ENCODE peak calls at places on chromosome 22, in ten cellular contexts. One of them, this sample, is unnamed.

GRCh38 chr22:32318361-32318760 is 39.3 kb upstream of the RFPL3 start:
- DNase-seq in PC-3: no peak
- DNase-seq in lower lobe of right lung: no peak
- DNase-seq in left lung: no peak
- DNase-seq in adrenal gland: peak
- DNase-seq in AG04450: no peak
- DNase-seq in GM23248: no peak
- DNase-seq in pancreas: no peak
- DNase-seq in astrocyte: no peak
- DNase-seq in upper lobe of left lung: no peak
- DNase-seq in this sample: no peak

GRCh38 chr22:21020802-21021429 is 6.0 kb downstream of the P2RX6 start:
- DNase-seq in PC-3: peak
- DNase-seq in lower lobe of right lung: no peak
- DNase-seq in left lung: peak
- DNase-seq in adrenal gland: no peak
- DNase-seq in AG04450: no peak
- DNase-seq in GM23248: peak
- DNase-seq in pancreas: peak
- DNase-seq in astrocyte: no peak
- DNase-seq in upper lobe of left lung: no peak
- DNase-seq in this sample: no peak

GRCh38 chr22:46754110-46754799 is 8.2 kb upstream of the TBC1D22A start:
- DNase-seq in PC-3: peak
- DNase-seq in lower lobe of right lung: peak
- DNase-seq in left lung: peak
- DNase-seq in adrenal gland: peak
- DNase-seq in AG04450: peak
- DNase-seq in GM23248: peak
- DNase-seq in pancreas: peak
- DNase-seq in astrocyte: peak
- DNase-seq in upper lobe of left lung: peak
- DNase-seq in this sample: peak

GRCh38 chr22:43811777-43812148 is 342 bp downstream of the EFCAB6 start:
- DNase-seq in PC-3: peak
- DNase-seq in lower lobe of right lung: no peak
- DNase-seq in left lung: no peak
- DNase-seq in adrenal gland: peak
- DNase-seq in AG04450: no peak
- DNase-seq in GM23248: peak
- DNase-seq in pancreas: no peak
- DNase-seq in astrocyte: peak
- DNase-seq in upper lobe of left lung: no peak
- DNase-seq in this sample: no peak

GRCh38 chr22:41132555-41132954 is 40.2 kb downstream of the EP300 start:
- DNase-seq in PC-3: no peak
- DNase-seq in lower lobe of right lung: no peak
- DNase-seq in left lung: no peak
- DNase-seq in adrenal gland: no peak
- DNase-seq in AG04450: no peak
- DNase-seq in GM23248: peak
- DNase-seq in pancreas: no peak
- DNase-seq in astrocyte: no peak
- DNase-seq in upper lobe of left lung: no peak
- DNase-seq in this sample: no peak

GRCh38 chr22:42754658-42755057 is 34.0 kb upstream of the A4GALT start:
- DNase-seq in PC-3: peak
- DNase-seq in lower lobe of right lung: no peak
- DNase-seq in left lung: no peak
- DNase-seq in adrenal gland: peak
- DNase-seq in AG04450: no peak
- DNase-seq in GM23248: peak
- DNase-seq in pancreas: no peak
- DNase-seq in astrocyte: peak
- DNase-seq in upper lobe of left lung: no peak
- DNase-seq in this sample: no peak

GRCh38 chr22:50456466-50457234 is 18.2 kb downstream of the SBF1 start:
- DNase-seq in PC-3: no peak
- DNase-seq in lower lobe of right lung: no peak
- DNase-seq in left lung: no peak
- DNase-seq in adrenal gland: no peak
- DNase-seq in AG04450: no peak
- DNase-seq in GM23248: no peak
- DNase-seq in pancreas: no peak
- DNase-seq in astrocyte: no peak
- DNase-seq in upper lobe of left lung: peak
- DNase-seq in this sample: no peak

GRCh38 chr22:27558658-27559371 is 242.7 kb downstream of the MN1 start:
- DNase-seq in PC-3: no peak
- DNase-seq in lower lobe of right lung: no peak
- DNase-seq in left lung: no peak
- DNase-seq in adrenal gland: no peak
- DNase-seq in AG04450: no peak
- DNase-seq in GM23248: no peak
- DNase-seq in pancreas: no peak
- DNase-seq in astrocyte: no peak
- DNase-seq in upper lobe of left lung: no peak
- DNase-seq in this sample: no peak

GRCh38 chr22:26939466-26939865 is 282.1 kb downstream of the MIAT start:
- DNase-seq in PC-3: no peak
- DNase-seq in lower lobe of right lung: no peak
- DNase-seq in left lung: no peak
- DNase-seq in adrenal gland: no peak
- DNase-seq in AG04450: no peak
- DNase-seq in GM23248: no peak
- DNase-seq in pancreas: no peak
- DNase-seq in astrocyte: no peak
- DNase-seq in upper lobe of left lung: no peak
- DNase-seq in this sample: no peak

GRCh38 chr22:48277868-48278581 is 1515.6 kb downstream of the TBC1D22A start:
- DNase-seq in PC-3: no peak
- DNase-seq in lower lobe of right lung: no peak
- DNase-seq in left lung: no peak
- DNase-seq in adrenal gland: no peak
- DNase-seq in AG04450: no peak
- DNase-seq in GM23248: no peak
- DNase-seq in pancreas: no peak
- DNase-seq in astrocyte: no peak
- DNase-seq in upper lobe of left lung: peak
- DNase-seq in this sample: no peak

GRCh38 chr22:30348837-30349236 is 7.9 kb downstream of the SF3A1 start:
- DNase-seq in PC-3: no peak
- DNase-seq in lower lobe of right lung: no peak
- DNase-seq in left lung: no peak
- DNase-seq in adrenal gland: no peak
- DNase-seq in AG04450: no peak
- DNase-seq in GM23248: peak
- DNase-seq in pancreas: no peak
- DNase-seq in astrocyte: no peak
- DNase-seq in upper lobe of left lung: no peak
- DNase-seq in this sample: no peak

GRCh38 chr22:42364641-42365336 is 67.4 kb downstream of the NFAM1 start:
- DNase-seq in PC-3: no peak
- DNase-seq in lower lobe of right lung: no peak
- DNase-seq in left lung: no peak
- DNase-seq in adrenal gland: no peak
- DNase-seq in AG04450: no peak
- DNase-seq in GM23248: peak
- DNase-seq in pancreas: no peak
- DNase-seq in astrocyte: peak
- DNase-seq in upper lobe of left lung: no peak
- DNase-seq in this sample: no peak

GRCh38 chr22:30423296-30423958 is 2.1 kb upstream of the MTFP1 start:
- DNase-seq in PC-3: no peak
- DNase-seq in lower lobe of right lung: peak
- DNase-seq in left lung: peak
- DNase-seq in adrenal gland: peak
- DNase-seq in AG04450: no peak
- DNase-seq in GM23248: peak
- DNase-seq in pancreas: peak
- DNase-seq in astrocyte: no peak
- DNase-seq in upper lobe of left lung: peak
- DNase-seq in this sample: no peak

GRCh38 chr22:44193537-44193896 is 12.8 kb downstream of the PARVG start:
- DNase-seq in PC-3: peak
- DNase-seq in lower lobe of right lung: no peak
- DNase-seq in left lung: no peak
- DNase-seq in adrenal gland: no peak
- DNase-seq in AG04450: no peak
- DNase-seq in GM23248: no peak
- DNase-seq in pancreas: no peak
- DNase-seq in astrocyte: no peak
- DNase-seq in upper lobe of left lung: no peak
- DNase-seq in this sample: no peak

GRCh38 chr22:17917490-17917983 is 106.8 kb downstream of the MICAL3 start:
- DNase-seq in PC-3: peak
- DNase-seq in lower lobe of right lung: no peak
- DNase-seq in left lung: no peak
- DNase-seq in adrenal gland: peak
- DNase-seq in AG04450: no peak
- DNase-seq in GM23248: no peak
- DNase-seq in pancreas: no peak
- DNase-seq in astrocyte: no peak
- DNase-seq in upper lobe of left lung: peak
- DNase-seq in this sample: peak

DNA sequence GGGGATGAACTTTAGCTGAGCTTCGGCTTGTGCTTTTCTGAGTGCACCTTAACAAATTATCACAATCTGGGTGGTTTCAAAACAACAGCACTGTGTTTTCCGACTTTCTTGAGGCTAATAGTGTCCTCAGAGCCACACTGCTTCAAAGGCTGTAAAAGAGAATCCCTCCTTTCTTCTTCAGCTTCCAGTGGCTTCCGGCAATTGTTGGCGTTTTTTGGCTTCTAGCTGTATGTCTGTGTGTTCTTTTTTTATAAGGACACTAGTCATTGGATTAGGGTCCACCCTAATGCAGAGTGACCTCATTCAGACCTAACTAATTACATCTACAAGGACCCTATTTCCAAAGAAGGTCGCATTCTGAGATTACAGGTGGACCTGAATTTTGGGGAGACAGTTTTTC is 30.6 kb downstream of the KIAA1671 start:
- DNase-seq in PC-3: no peak
- DNase-seq in lower lobe of right lung: no peak
- DNase-seq in left lung: no peak
- DNase-seq in adrenal gland: no peak
- DNase-seq in AG04450: no peak
- DNase-seq in GM23248: no peak
- DNase-seq in pancreas: no peak
- DNase-seq in astrocyte: no peak
- DNase-seq in upper lobe of left lung: no peak
- DNase-seq in this sample: no peak
- H3K27ac ChIP-seq in PC-3: no peak
- H3K27ac ChIP-seq in lower lobe of right lung: peak
- H3K27ac ChIP-seq in left lung: peak
- H3K27ac ChIP-seq in adrenal gland: peak
- H3K27ac ChIP-seq in AG04450: no peak
- H3K27ac ChIP-seq in GM23248: no peak
- H3K27ac ChIP-seq in pancreas: no peak
- H3K27ac ChIP-seq in astrocyte: no peak
- H3K27ac ChIP-seq in upper lobe of left lung: peak
- H3K27ac ChIP-seq in this sample: peak

DNA sequence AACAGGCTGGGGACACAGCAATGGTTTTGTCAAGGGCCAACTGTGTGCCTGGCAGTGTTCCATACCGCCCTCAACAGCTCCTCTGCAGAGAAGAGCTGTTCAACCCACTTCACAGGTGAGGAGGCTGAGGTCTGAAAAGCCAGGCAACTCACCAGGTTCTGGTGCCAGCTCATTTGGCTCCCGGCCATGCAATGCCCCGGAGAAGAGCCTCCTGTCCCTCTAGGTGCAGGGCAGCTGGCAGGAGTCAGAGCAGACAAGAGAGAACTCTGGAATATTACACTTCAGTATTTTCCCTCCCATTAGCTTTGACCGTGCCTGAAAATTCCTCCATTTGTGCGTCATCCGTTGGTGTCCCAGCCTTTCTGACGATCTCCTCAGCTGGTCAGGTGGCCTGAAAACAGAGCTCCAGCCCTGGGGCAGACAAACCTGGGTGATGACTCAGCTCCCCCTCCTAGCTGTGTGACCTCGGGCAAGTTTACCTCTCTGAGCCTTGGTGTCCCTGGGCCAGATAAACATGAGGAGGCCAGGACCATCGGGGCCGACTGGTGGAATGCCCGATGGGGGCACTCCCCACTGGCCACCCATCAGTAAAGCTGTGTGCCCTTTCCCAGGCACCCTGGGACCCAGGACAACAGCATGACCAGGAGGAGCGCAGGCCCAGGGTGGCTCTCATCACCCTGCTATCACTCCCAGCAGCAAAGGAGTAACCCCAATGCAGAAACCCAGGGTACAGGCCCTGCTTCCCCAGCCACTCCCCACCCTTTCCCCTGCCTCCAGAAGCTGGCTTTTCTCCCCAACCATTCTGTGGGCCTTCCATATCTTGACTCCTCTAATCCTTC is 9.6 kb upstream of the C1QTNF6 start:
- DNase-seq in PC-3: peak
- DNase-seq in lower lobe of right lung: peak
- DNase-seq in left lung: peak
- DNase-seq in adrenal gland: peak
- DNase-seq in AG04450: no peak
- DNase-seq in GM23248: peak
- DNase-seq in pancreas: peak
- DNase-seq in astrocyte: peak
- DNase-seq in upper lobe of left lung: no peak
- DNase-seq in this sample: peak
- H3K27ac ChIP-seq in PC-3: peak
- H3K27ac ChIP-seq in lower lobe of right lung: peak
- H3K27ac ChIP-seq in left lung: peak
- H3K27ac ChIP-seq in adrenal gland: peak
- H3K27ac ChIP-seq in AG04450: peak
- H3K27ac ChIP-seq in GM23248: peak
- H3K27ac ChIP-seq in pancreas: peak
- H3K27ac ChIP-seq in astrocyte: peak
- H3K27ac ChIP-seq in upper lobe of left lung: peak
- H3K27ac ChIP-seq in this sample: peak

DNA sequence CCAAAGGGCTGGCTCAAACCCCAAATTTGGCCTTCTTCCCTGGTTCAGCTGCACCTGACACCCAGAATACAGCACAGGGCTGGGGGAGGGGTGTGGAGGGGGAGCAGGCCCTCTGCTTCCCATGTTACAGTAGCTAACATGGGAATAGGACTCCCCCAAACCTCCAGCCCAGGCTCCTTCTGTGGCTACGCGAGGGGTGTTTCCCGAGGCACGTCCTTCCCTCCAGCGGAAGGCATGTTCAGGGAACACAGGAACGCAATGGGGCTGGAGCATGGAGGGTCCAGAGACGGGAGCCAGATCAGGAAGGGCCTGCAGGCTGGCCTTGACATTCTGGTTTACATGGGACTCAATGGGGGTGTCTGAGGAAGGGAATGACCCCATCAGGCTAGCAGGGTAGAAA is 11.8 kb upstream of the IGLL1 start:
- DNase-seq in PC-3: no peak
- DNase-seq in lower lobe of right lung: no peak
- DNase-seq in left lung: no peak
- DNase-seq in adrenal gland: no peak
- DNase-seq in AG04450: no peak
- DNase-seq in GM23248: no peak
- DNase-seq in pancreas: no peak
- DNase-seq in astrocyte: no peak
- DNase-seq in upper lobe of left lung: no peak
- DNase-seq in this sample: no peak
- H3K27ac ChIP-seq in PC-3: no peak
- H3K27ac ChIP-seq in lower lobe of right lung: no peak
- H3K27ac ChIP-seq in left lung: no peak
- H3K27ac ChIP-seq in adrenal gland: no peak
- H3K27ac ChIP-seq in AG04450: no peak
- H3K27ac ChIP-seq in GM23248: no peak
- H3K27ac ChIP-seq in pancreas: peak
- H3K27ac ChIP-seq in astrocyte: no peak
- H3K27ac ChIP-seq in upper lobe of left lung: no peak
- H3K27ac ChIP-seq in this sample: no peak

GRCh38 chr22:36796629-36797175 is 20.1 kb downstream of the PVALB start:
- DNase-seq in PC-3: no peak
- DNase-seq in lower lobe of right lung: no peak
- DNase-seq in left lung: no peak
- DNase-seq in adrenal gland: no peak
- DNase-seq in AG04450: no peak
- DNase-seq in GM23248: no peak
- DNase-seq in pancreas: no peak
- DNase-seq in astrocyte: no peak
- DNase-seq in upper lobe of left lung: no peak
- DNase-seq in this sample: no peak
- H3K27ac ChIP-seq in PC-3: no peak
- H3K27ac ChIP-seq in lower lobe of right lung: no peak
- H3K27ac ChIP-seq in left lung: no peak
- H3K27ac ChIP-seq in adrenal gland: no peak
- H3K27ac ChIP-seq in AG04450: no peak
- H3K27ac ChIP-seq in GM23248: no peak
- H3K27ac ChIP-seq in pancreas: no peak
- H3K27ac ChIP-seq in astrocyte: no peak
- H3K27ac ChIP-seq in upper lobe of left lung: no peak
- H3K27ac ChIP-seq in this sample: no peak

This sample was measured in heart left ventricle.